ENCODE peak calls at places on chromosomes 6 and 20, in seven cellular contexts. A is AG08395; U is cardiac muscle cell; Y is iris pigment epithelial cell; M is stimulated activated CD4-positive, alpha-beta T cell treated with anti-CD3 and anti-CD28 coated beads, TNF-alpha, amount 100 ng/mL, for 24 hours; E is CD8-positive, alpha-beta memory T cell; N is nephron progenitor cell. X is an unnamed sample.
A peak's percentile ranks its signal among the peaks of the same experiment; 100 is the strongest.

GRCh38 chr6:169777896-169778295 is 26.5 kb downstream of the ERMARD start:
- DNase-seq in M (no peak), Y (no peak), A (no peak), E (no peak), N (no peak), U (no peak), X (no peak)

GRCh38 chr6:125816828-125817280 is 26.1 kb downstream of the NCOA7 start:
- DNase-seq in E (no peak), A (no peak), U (no peak), Y (no peak), M (no peak), N (no peak), X (no peak)

GRCh38 chr20:62925420-62926228 is 681 bp downstream of the DIDO1 start:
- DNase-seq in U (peak; percentile 21), E (peak; percentile 74), Y (peak; percentile 43), M (no peak), N (peak; percentile 46), A (peak; percentile 22), X (no peak)

GRCh38 chr6:35919085-35919826 is 1.6 kb downstream of the SRPK1 start:
- DNase-seq in N (no peak), Y (peak; percentile 71), A (no peak), U (peak; percentile 32), M (no peak), E (no peak), X (no peak)

GRCh38 chr20:11140359-11140758 is 466.6 kb upstream of the JAG1 start:
- DNase-seq in E (no peak), N (no peak), M (no peak), A (peak; percentile 70), U (peak; percentile 87), Y (peak; percentile 93), X (no peak)

GRCh38 chr6:163813979-163814493 is 399.5 kb downstream of the QKI start:
- DNase-seq in A (no peak), E (no peak), M (no peak), U (peak; percentile 2), Y (no peak), N (no peak), X (no peak)

GRCh38 chr20:59976196-59976847 is 18.1 kb downstream of the CDH26 start:
- DNase-seq in N (no peak), M (no peak), E (no peak), U (no peak), Y (no peak), A (no peak), X (no peak)

GRCh38 chr6:143451531-143451930 is 926 bp downstream of the PEX3 start:
- DNase-seq in U (no peak), A (peak; percentile 2), E (no peak), M (no peak), N (no peak), Y (peak; percentile 76), X (no peak)

GRCh38 chr6:144559865-144560603 is 274.9 kb downstream of the UTRN start:
- DNase-seq in A (no peak), N (no peak), U (peak; percentile 38), M (no peak), Y (peak; percentile 62), E (peak; percentile 49), X (no peak)

GRCh38 chr6:170463101-170463721 is 89.9 kb downstream of the PSMB1 start:
- DNase-seq in Y (no peak), U (no peak), A (no peak), E (no peak), M (no peak), N (no peak), X (no peak)

GRCh38 chr20:52972965-52973819 is 1.0 kb downstream of the TSHZ2 start:
- DNase-seq in N (peak; percentile 59), Y (no peak), M (peak; percentile 16), E (no peak), A (peak; percentile 26), U (peak; percentile 12), X (no peak)

GRCh38 chr6:139152088-139152891 is 17.4 kb downstream of the HECA start:
- DNase-seq in A (no peak), E (no peak), Y (peak; percentile 42), N (no peak), U (no peak), M (no peak), X (no peak)

GRCh38 chr6:38259736-38260135 is 380.0 kb downstream of the BTBD9 start:
- DNase-seq in A (peak; percentile 43), Y (peak; percentile 82), E (no peak), U (peak; percentile 54), M (no peak), N (no peak), X (no peak)

GRCh38 chr20:62014889-62015375 is 50.7 kb downstream of the TAF4 start:
- DNase-seq in Y (no peak), A (no peak), E (peak; percentile 33), U (no peak), N (no peak), M (no peak), X (no peak)

GRCh38 chr6:27839303-27840081 is 72.7 kb downstream of the OR2B2 start:
- DNase-seq in A (peak; percentile 78), U (peak; percentile 76), E (no peak), Y (peak; percentile 64), N (no peak), M (no peak), X (peak; percentile 52)

GRCh38 chr6:104402572-104402971 is 457.1 kb downstream of the HACE1 start:
- DNase-seq in Y (peak; percentile 15), N (no peak), E (no peak), A (no peak), U (no peak), M (no peak), X (peak; percentile 0)

GRCh38 chr20:18623156-18623555 is 35.3 kb downstream of the DTD1 start:
- DNase-seq in A (no peak), U (no peak), N (no peak), M (no peak), Y (no peak), E (no peak), X (no peak)

GRCh38 chr20:49560646-49561045 is 7.3 kb downstream of the PTGIS start:
- DNase-seq in Y (no peak), U (no peak), N (no peak), M (no peak), E (no peak), A (no peak), X (no peak)

GRCh38 chr6:10746915-10747250 is 722 bp upstream of the TMEM14B start:
- DNase-seq in U (no peak), E (no peak), M (no peak), Y (no peak), N (no peak), A (no peak), X (no peak)

GRCh38 chr6:163457637-163458561 is 43.4 kb downstream of the QKI start:
- DNase-seq in U (peak; percentile 93), E (no peak), M (no peak), N (no peak), A (peak; percentile 89), Y (peak; percentile 98), X (no peak)

GRCh38 chr6:68139130-68139529 is 496.0 kb upstream of the ADGRB3 start:
- DNase-seq in U (no peak), A (no peak), N (no peak), Y (no peak), E (no peak), M (no peak), X (peak; percentile 78)

GRCh38 chr20:19212524-19213502 is at the start of gene SLC24A3:
- DNase-seq in E (no peak), A (peak; percentile 43), N (peak; percentile 81), M (no peak), Y (peak; percentile 47), U (peak; percentile 35), X (peak; percentile 77)

GRCh38 chr6:3962897-3963296 is 113.7 kb downstream of the FAM50B start:
- DNase-seq in N (no peak), Y (no peak), M (no peak), U (peak; percentile 33), E (no peak), A (no peak), X (peak; percentile 65)

GRCh38 chr20:20206788-20207187 is 154.5 kb downstream of the CFAP61 start:
- DNase-seq in Y (no peak), A (no peak), U (no peak), N (no peak), M (no peak), E (no peak), X (no peak)

GRCh38 chr6:15152720-15153119 is 93.1 kb upstream of the JARID2 start:
- DNase-seq in A (peak; percentile 25), U (no peak), Y (no peak), N (no peak), E (no peak), M (no peak), X (no peak)

GRCh38 chr20:32796383-32797159 is 23.2 kb upstream of the MAPRE1 start:
- DNase-seq in Y (no peak), U (no peak), N (no peak), A (no peak), M (no peak), E (no peak), X (no peak)

GRCh38 chr6:159691133-159691962 is 1.7 kb downstream of the SOD2 start:
- DNase-seq in A (peak; percentile 70), N (no peak), E (no peak), M (no peak), U (peak; percentile 95), Y (peak; percentile 97), X (no peak)

GRCh38 chr20:35058184-35058583 is 34.4 kb downstream of the TRPC4AP start:
- DNase-seq in U (no peak), N (no peak), A (no peak), M (no peak), Y (no peak), E (no peak), X (no peak)

GRCh38 chr20:41228858-41229257 is 88.7 kb downstream of the ZHX3 start:
- DNase-seq in Y (peak; percentile 28), N (no peak), M (no peak), A (no peak), U (peak; percentile 21), E (no peak), X (no peak)

GRCh38 chr20:19658137-19658536 is 99.9 kb upstream of the RIN2 start:
- DNase-seq in U (no peak), Y (no peak), E (no peak), A (no peak), M (no peak), N (no peak), X (no peak)

GRCh38 chr6:168137024-168137423 is 58.0 kb upstream of the FRMD1 start:
- DNase-seq in M (no peak), N (no peak), A (no peak), E (no peak), U (no peak), Y (no peak), X (no peak)

X was measured in COR-L47.